ENCODE peak calls at places on chromosome 15, in seven cellular contexts. X is A549; W is astrocyte of the cerebellum; F is mesenteric fat pad; H is endodermal cell; S is stimulated activated CD8-positive, alpha-beta memory T cell treated with anti-CD3 and anti-CD28 coated beads, Interleukin-15, amount 100 ng/mL, for 24 hours; A is EL. R is an unnamed sample.

GRCh38 chr15:64144565-64145281 is 6.8 kb upstream of the SNX22 start:
- DNase-seq in X (no peak), A (no peak), H (no peak), S (no peak), F (no peak), W (no peak), R (peak)

GRCh38 chr15:41490355-41490754 is 3.3 kb upstream of the ITPKA start:
- DNase-seq in F (no peak), S (no peak), W (peak), X (peak), H (no peak), A (peak), R (peak)

GRCh38 chr15:56805466-56806146 is 72.3 kb upstream of the ZNF280D start:
- DNase-seq in W (peak), F (no peak), X (peak), S (no peak), A (peak), H (peak), R (peak)

GRCh38 chr15:94255540-94255939 is 24.2 kb downstream of the MCTP2 start:
- DNase-seq in H (no peak), S (no peak), F (no peak), X (no peak), W (no peak), A (no peak), R (no peak)

GRCh38 chr15:87224409-87224808 is 1032.1 kb downstream of the NTRK3 start:
- DNase-seq in H (no peak), X (no peak), F (no peak), W (no peak), A (peak), S (no peak), R (no peak)

GRCh38 chr15:64232400-64232799 is 69.6 kb upstream of the PPIB start:
- DNase-seq in W (no peak), A (peak), H (no peak), X (peak), S (no peak), F (no peak), R (peak)

GRCh38 chr15:31352911-31353811 is 26.5 kb downstream of the KLF13 start:
- DNase-seq in A (peak), W (peak), S (no peak), X (no peak), H (no peak), F (no peak), R (peak)

GRCh38 chr15:70469651-70470555 is 293.5 kb downstream of the UACA start:
- DNase-seq in A (no peak), W (no peak), S (no peak), X (no peak), H (no peak), F (no peak), R (no peak)

GRCh38 chr15:33067456-33067855 is 127.1 kb downstream of the FMN1 start:
- DNase-seq in S (no peak), H (peak), F (no peak), X (no peak), A (peak), W (peak), R (no peak)

GRCh38 chr15:42194502-42194901 is 13.6 kb downstream of the VPS39 start:
- DNase-seq in F (no peak), S (no peak), H (no peak), X (peak), W (no peak), A (peak), R (peak)

GRCh38 chr15:41936649-41937567 is 35.4 kb downstream of the EHD4 start:
- DNase-seq in H (no peak), F (peak), S (peak), A (no peak), X (no peak), W (no peak), R (no peak)

GRCh38 chr15:69976366-69976994 is 121.2 kb downstream of the TLE3 start:
- DNase-seq in H (peak), F (no peak), A (peak), X (peak), S (no peak), W (peak), R (peak)

GRCh38 chr15:100926971-100927756 is 8.0 kb downstream of the LRRK1 start:
- DNase-seq in H (no peak), F (no peak), A (no peak), X (no peak), S (no peak), W (no peak), R (no peak)

GRCh38 chr15:68256675-68257450 is 20.7 kb upstream of the FEM1B start:
- DNase-seq in F (peak), A (peak), S (peak), H (peak), W (peak), X (peak), R (peak)

GRCh38 chr15:72182244-72182643 is 15.3 kb downstream of the GRAMD2A start:
- DNase-seq in W (no peak), S (no peak), F (no peak), H (no peak), A (no peak), X (no peak), R (no peak)

GRCh38 chr15:62853114-62853832 is 189.3 kb upstream of the TPM1 start:
- DNase-seq in F (no peak), H (peak), S (no peak), A (peak), X (peak), W (no peak), R (peak)

GRCh38 chr15:90902996-90903732 is at the start of gene MAN2A2:
- DNase-seq in H (peak), S (peak), W (no peak), X (peak), A (peak), F (no peak), R (peak)

GRCh38 chr15:90816401-90817116 is 51.8 kb upstream of the FURIN start:
- DNase-seq in H (no peak), W (no peak), X (no peak), F (peak), A (no peak), S (no peak), R (no peak)

GRCh38 chr15:59268199-59268979 is 61.7 kb downstream of the LDHAL6B start:
- DNase-seq in A (peak), S (no peak), F (no peak), W (peak), X (peak), H (no peak), R (peak)